ENCODE peak calls at places on chromosomes 13 and 19, in seven cellular contexts. One of them, this sample, is unnamed.

GRCh38 chr13:84896128-84896527 is 903.1 kb downstream of the SLITRK6 start:
- DNase-seq in fibroblast of pulmonary artery: peak
- DNase-seq in stimulated activated CD4-positive, alpha-beta T cell treated with anti-CD3 and anti-CD28 coated beads, Interleukin-12 subunit alpha, Interleukin-12 subunit beta, amount 100 ng/mL, for 4 hours: no peak
- DNase-seq in stimulated activated CD8-positive, alpha-beta memory T cell treated with anti-CD3 and anti-CD28 coated beads, Interleukin-15, amount 100 ng/mL, for 24 hours: no peak
- DNase-seq in Caco-2: no peak
- DNase-seq in NCI-H460: peak
- DNase-seq in A549: peak
- DNase-seq in this sample: no peak

GRCh38 chr19:39692166-39692565 is 12.1 kb upstream of the LGALS14 start:
- DNase-seq in fibroblast of pulmonary artery: no peak
- DNase-seq in stimulated activated CD4-positive, alpha-beta T cell treated with anti-CD3 and anti-CD28 coated beads, Interleukin-12 subunit alpha, Interleukin-12 subunit beta, amount 100 ng/mL, for 4 hours: no peak
- DNase-seq in stimulated activated CD8-positive, alpha-beta memory T cell treated with anti-CD3 and anti-CD28 coated beads, Interleukin-15, amount 100 ng/mL, for 24 hours: no peak
- DNase-seq in Caco-2: no peak
- DNase-seq in NCI-H460: no peak
- DNase-seq in A549: no peak
- DNase-seq in this sample: no peak

GRCh38 chr13:111658150-111659100 is 338.0 kb downstream of the TEX29 start:
- DNase-seq in fibroblast of pulmonary artery: no peak
- DNase-seq in stimulated activated CD4-positive, alpha-beta T cell treated with anti-CD3 and anti-CD28 coated beads, Interleukin-12 subunit alpha, Interleukin-12 subunit beta, amount 100 ng/mL, for 4 hours: no peak
- DNase-seq in stimulated activated CD8-positive, alpha-beta memory T cell treated with anti-CD3 and anti-CD28 coated beads, Interleukin-15, amount 100 ng/mL, for 24 hours: no peak
- DNase-seq in Caco-2: no peak
- DNase-seq in NCI-H460: no peak
- DNase-seq in A549: no peak
- DNase-seq in this sample: no peak

GRCh38 chr13:65855276-65855675 is 1374.9 kb downstream of the PCDH9 start:
- DNase-seq in fibroblast of pulmonary artery: peak
- DNase-seq in stimulated activated CD4-positive, alpha-beta T cell treated with anti-CD3 and anti-CD28 coated beads, Interleukin-12 subunit alpha, Interleukin-12 subunit beta, amount 100 ng/mL, for 4 hours: no peak
- DNase-seq in stimulated activated CD8-positive, alpha-beta memory T cell treated with anti-CD3 and anti-CD28 coated beads, Interleukin-15, amount 100 ng/mL, for 24 hours: no peak
- DNase-seq in Caco-2: no peak
- DNase-seq in NCI-H460: no peak
- DNase-seq in A549: no peak
- DNase-seq in this sample: peak

GRCh38 chr13:73286177-73286576 is 227.4 kb downstream of the KLF5 start:
- DNase-seq in fibroblast of pulmonary artery: no peak
- DNase-seq in stimulated activated CD4-positive, alpha-beta T cell treated with anti-CD3 and anti-CD28 coated beads, Interleukin-12 subunit alpha, Interleukin-12 subunit beta, amount 100 ng/mL, for 4 hours: no peak
- DNase-seq in stimulated activated CD8-positive, alpha-beta memory T cell treated with anti-CD3 and anti-CD28 coated beads, Interleukin-15, amount 100 ng/mL, for 24 hours: no peak
- DNase-seq in Caco-2: no peak
- DNase-seq in NCI-H460: no peak
- DNase-seq in A549: no peak
- DNase-seq in this sample: no peak

GRCh38 chr13:107650081-107650701 is 565.1 kb downstream of the LIG4 start:
- DNase-seq in fibroblast of pulmonary artery: peak
- DNase-seq in stimulated activated CD4-positive, alpha-beta T cell treated with anti-CD3 and anti-CD28 coated beads, Interleukin-12 subunit alpha, Interleukin-12 subunit beta, amount 100 ng/mL, for 4 hours: peak
- DNase-seq in stimulated activated CD8-positive, alpha-beta memory T cell treated with anti-CD3 and anti-CD28 coated beads, Interleukin-15, amount 100 ng/mL, for 24 hours: no peak
- DNase-seq in Caco-2: peak
- DNase-seq in NCI-H460: peak
- DNase-seq in A549: peak
- DNase-seq in this sample: no peak

GRCh38 chr19:38932425-38933179 is 1.9 kb downstream of the MRPS12 start:
- DNase-seq in fibroblast of pulmonary artery: peak
- DNase-seq in stimulated activated CD4-positive, alpha-beta T cell treated with anti-CD3 and anti-CD28 coated beads, Interleukin-12 subunit alpha, Interleukin-12 subunit beta, amount 100 ng/mL, for 4 hours: no peak
- DNase-seq in stimulated activated CD8-positive, alpha-beta memory T cell treated with anti-CD3 and anti-CD28 coated beads, Interleukin-15, amount 100 ng/mL, for 24 hours: no peak
- DNase-seq in Caco-2: no peak
- DNase-seq in NCI-H460: no peak
- DNase-seq in A549: peak
- DNase-seq in this sample: peak

GRCh38 chr13:102913924-102914628 is 68.2 kb downstream of the ERCC5 start:
- DNase-seq in fibroblast of pulmonary artery: peak
- DNase-seq in stimulated activated CD4-positive, alpha-beta T cell treated with anti-CD3 and anti-CD28 coated beads, Interleukin-12 subunit alpha, Interleukin-12 subunit beta, amount 100 ng/mL, for 4 hours: no peak
- DNase-seq in stimulated activated CD8-positive, alpha-beta memory T cell treated with anti-CD3 and anti-CD28 coated beads, Interleukin-15, amount 100 ng/mL, for 24 hours: no peak
- DNase-seq in Caco-2: no peak
- DNase-seq in NCI-H460: no peak
- DNase-seq in A549: no peak
- DNase-seq in this sample: no peak

GRCh38 chr19:4969772-4970531 is 1.0 kb downstream of the KDM4B start:
- DNase-seq in fibroblast of pulmonary artery: no peak
- DNase-seq in stimulated activated CD4-positive, alpha-beta T cell treated with anti-CD3 and anti-CD28 coated beads, Interleukin-12 subunit alpha, Interleukin-12 subunit beta, amount 100 ng/mL, for 4 hours: no peak
- DNase-seq in stimulated activated CD8-positive, alpha-beta memory T cell treated with anti-CD3 and anti-CD28 coated beads, Interleukin-15, amount 100 ng/mL, for 24 hours: no peak
- DNase-seq in Caco-2: no peak
- DNase-seq in NCI-H460: no peak
- DNase-seq in A549: no peak
- DNase-seq in this sample: no peak

GRCh38 chr19:8526345-8527062 is 12.5 kb upstream of the ZNF414 start:
- DNase-seq in fibroblast of pulmonary artery: peak
- DNase-seq in stimulated activated CD4-positive, alpha-beta T cell treated with anti-CD3 and anti-CD28 coated beads, Interleukin-12 subunit alpha, Interleukin-12 subunit beta, amount 100 ng/mL, for 4 hours: no peak
- DNase-seq in stimulated activated CD8-positive, alpha-beta memory T cell treated with anti-CD3 and anti-CD28 coated beads, Interleukin-15, amount 100 ng/mL, for 24 hours: no peak
- DNase-seq in Caco-2: peak
- DNase-seq in NCI-H460: peak
- DNase-seq in A549: peak
- DNase-seq in this sample: peak

GRCh38 chr13:35984776-35985453 is 146.3 kb downstream of the DCLK1 start:
- DNase-seq in fibroblast of pulmonary artery: no peak
- DNase-seq in stimulated activated CD4-positive, alpha-beta T cell treated with anti-CD3 and anti-CD28 coated beads, Interleukin-12 subunit alpha, Interleukin-12 subunit beta, amount 100 ng/mL, for 4 hours: no peak
- DNase-seq in stimulated activated CD8-positive, alpha-beta memory T cell treated with anti-CD3 and anti-CD28 coated beads, Interleukin-15, amount 100 ng/mL, for 24 hours: no peak
- DNase-seq in Caco-2: no peak
- DNase-seq in NCI-H460: no peak
- DNase-seq in A549: no peak
- DNase-seq in this sample: no peak

GRCh38 chr19:57633832-57634131 is 814 bp downstream of the ZNF211 start:
- DNase-seq in fibroblast of pulmonary artery: no peak
- DNase-seq in stimulated activated CD4-positive, alpha-beta T cell treated with anti-CD3 and anti-CD28 coated beads, Interleukin-12 subunit alpha, Interleukin-12 subunit beta, amount 100 ng/mL, for 4 hours: no peak
- DNase-seq in stimulated activated CD8-positive, alpha-beta memory T cell treated with anti-CD3 and anti-CD28 coated beads, Interleukin-15, amount 100 ng/mL, for 24 hours: no peak
- DNase-seq in Caco-2: no peak
- DNase-seq in NCI-H460: no peak
- DNase-seq in A549: no peak
- DNase-seq in this sample: no peak

GRCh38 chr19:41019346-41019745 is 28.3 kb downstream of the CYP2B6 start:
- DNase-seq in fibroblast of pulmonary artery: no peak
- DNase-seq in stimulated activated CD4-positive, alpha-beta T cell treated with anti-CD3 and anti-CD28 coated beads, Interleukin-12 subunit alpha, Interleukin-12 subunit beta, amount 100 ng/mL, for 4 hours: no peak
- DNase-seq in stimulated activated CD8-positive, alpha-beta memory T cell treated with anti-CD3 and anti-CD28 coated beads, Interleukin-15, amount 100 ng/mL, for 24 hours: no peak
- DNase-seq in Caco-2: no peak
- DNase-seq in NCI-H460: no peak
- DNase-seq in A549: no peak
- DNase-seq in this sample: no peak

GRCh38 chr13:27158335-27158734 is 13.3 kb downstream of the USP12 start:
- DNase-seq in fibroblast of pulmonary artery: no peak
- DNase-seq in stimulated activated CD4-positive, alpha-beta T cell treated with anti-CD3 and anti-CD28 coated beads, Interleukin-12 subunit alpha, Interleukin-12 subunit beta, amount 100 ng/mL, for 4 hours: no peak
- DNase-seq in stimulated activated CD8-positive, alpha-beta memory T cell treated with anti-CD3 and anti-CD28 coated beads, Interleukin-15, amount 100 ng/mL, for 24 hours: no peak
- DNase-seq in Caco-2: no peak
- DNase-seq in NCI-H460: no peak
- DNase-seq in A549: no peak
- DNase-seq in this sample: no peak

GRCh38 chr13:99045396-99045795 is 67.5 kb upstream of the DOCK9 start:
- DNase-seq in fibroblast of pulmonary artery: no peak
- DNase-seq in stimulated activated CD4-positive, alpha-beta T cell treated with anti-CD3 and anti-CD28 coated beads, Interleukin-12 subunit alpha, Interleukin-12 subunit beta, amount 100 ng/mL, for 4 hours: no peak
- DNase-seq in stimulated activated CD8-positive, alpha-beta memory T cell treated with anti-CD3 and anti-CD28 coated beads, Interleukin-15, amount 100 ng/mL, for 24 hours: no peak
- DNase-seq in Caco-2: no peak
- DNase-seq in NCI-H460: no peak
- DNase-seq in A549: no peak
- DNase-seq in this sample: no peak

GRCh38 chr13:95099541-95099940 is 201.7 kb downstream of the ABCC4 start:
- DNase-seq in fibroblast of pulmonary artery: peak
- DNase-seq in stimulated activated CD4-positive, alpha-beta T cell treated with anti-CD3 and anti-CD28 coated beads, Interleukin-12 subunit alpha, Interleukin-12 subunit beta, amount 100 ng/mL, for 4 hours: no peak
- DNase-seq in stimulated activated CD8-positive, alpha-beta memory T cell treated with anti-CD3 and anti-CD28 coated beads, Interleukin-15, amount 100 ng/mL, for 24 hours: no peak
- DNase-seq in Caco-2: no peak
- DNase-seq in NCI-H460: peak
- DNase-seq in A549: peak
- DNase-seq in this sample: no peak

GRCh38 chr13:26896986-26897668 is 136.5 kb upstream of the GPR12 start:
- DNase-seq in fibroblast of pulmonary artery: no peak
- DNase-seq in stimulated activated CD4-positive, alpha-beta T cell treated with anti-CD3 and anti-CD28 coated beads, Interleukin-12 subunit alpha, Interleukin-12 subunit beta, amount 100 ng/mL, for 4 hours: no peak
- DNase-seq in stimulated activated CD8-positive, alpha-beta memory T cell treated with anti-CD3 and anti-CD28 coated beads, Interleukin-15, amount 100 ng/mL, for 24 hours: no peak
- DNase-seq in Caco-2: no peak
- DNase-seq in NCI-H460: no peak
- DNase-seq in A549: no peak
- DNase-seq in this sample: no peak

GRCh38 chr13:42985312-42986175 is 6.5 kb downstream of the EPSTI1 start:
- DNase-seq in fibroblast of pulmonary artery: no peak
- DNase-seq in stimulated activated CD4-positive, alpha-beta T cell treated with anti-CD3 and anti-CD28 coated beads, Interleukin-12 subunit alpha, Interleukin-12 subunit beta, amount 100 ng/mL, for 4 hours: no peak
- DNase-seq in stimulated activated CD8-positive, alpha-beta memory T cell treated with anti-CD3 and anti-CD28 coated beads, Interleukin-15, amount 100 ng/mL, for 24 hours: no peak
- DNase-seq in Caco-2: no peak
- DNase-seq in NCI-H460: no peak
- DNase-seq in A549: no peak
- DNase-seq in this sample: no peak

GRCh38 chr19:50912727-50913716 is 1.8 kb upstream of the KLK4 start:
- DNase-seq in fibroblast of pulmonary artery: no peak
- DNase-seq in stimulated activated CD4-positive, alpha-beta T cell treated with anti-CD3 and anti-CD28 coated beads, Interleukin-12 subunit alpha, Interleukin-12 subunit beta, amount 100 ng/mL, for 4 hours: no peak
- DNase-seq in stimulated activated CD8-positive, alpha-beta memory T cell treated with anti-CD3 and anti-CD28 coated beads, Interleukin-15, amount 100 ng/mL, for 24 hours: no peak
- DNase-seq in Caco-2: no peak
- DNase-seq in NCI-H460: no peak
- DNase-seq in A549: no peak
- DNase-seq in this sample: no peak

GRCh38 chr19:1752009-1752756 is 1.1 kb upstream of the ONECUT3 start:
- DNase-seq in fibroblast of pulmonary artery: no peak
- DNase-seq in stimulated activated CD4-positive, alpha-beta T cell treated with anti-CD3 and anti-CD28 coated beads, Interleukin-12 subunit alpha, Interleukin-12 subunit beta, amount 100 ng/mL, for 4 hours: no peak
- DNase-seq in stimulated activated CD8-positive, alpha-beta memory T cell treated with anti-CD3 and anti-CD28 coated beads, Interleukin-15, amount 100 ng/mL, for 24 hours: no peak
- DNase-seq in Caco-2: no peak
- DNase-seq in NCI-H460: no peak
- DNase-seq in A549: no peak
- DNase-seq in this sample: no peak

GRCh38 chr19:7326105-7326877 is 22.4 kb upstream of the ARHGEF18 start:
- DNase-seq in fibroblast of pulmonary artery: peak
- DNase-seq in stimulated activated CD4-positive, alpha-beta T cell treated with anti-CD3 and anti-CD28 coated beads, Interleukin-12 subunit alpha, Interleukin-12 subunit beta, amount 100 ng/mL, for 4 hours: no peak
- DNase-seq in stimulated activated CD8-positive, alpha-beta memory T cell treated with anti-CD3 and anti-CD28 coated beads, Interleukin-15, amount 100 ng/mL, for 24 hours: no peak
- DNase-seq in Caco-2: no peak
- DNase-seq in NCI-H460: no peak
- DNase-seq in A549: peak
- DNase-seq in this sample: no peak

This sample was measured in HuH-7.5.